ENCODE peak calls at places on chromosome 7, in five cellular contexts. M, V, A, D and E are unnamed samples.

GRCh38 chr7:75639071-75639892 is 99.5 kb downstream of the HIP1 start:
- DNase-seq in M (peak; percentile 91), V (peak; percentile 45), A (peak; percentile 37), D (peak; percentile 85), E (no peak)

GRCh38 chr7:46508541-46508940 is 587.5 kb upstream of the IGFBP3 start:
- DNase-seq in M (no peak), V (no peak), A (no peak), D (no peak), E (no peak)

GRCh38 chr7:543790-544527 is 24.3 kb upstream of the PDGFA start:
- DNase-seq in M (no peak), V (no peak), A (no peak), D (no peak), E (no peak)

GRCh38 chr7:93890464-93891068 is at the start of gene TFPI2:
- DNase-seq in M (peak; percentile 86), V (peak; percentile 49), A (peak; percentile 62), D (peak; percentile 76), E (peak; percentile 84)

GRCh38 chr7:12493407-12493806 is 77.1 kb upstream of the SCIN start:
- DNase-seq in M (peak; percentile 28), V (peak; percentile 43), A (no peak), D (no peak), E (no peak)

GRCh38 chr7:118492466-118492865 is 268.0 kb downstream of the ANKRD7 start:
- DNase-seq in M (no peak), V (peak; percentile 2), A (no peak), D (no peak), E (no peak)

GRCh38 chr7:96739609-96740008 is 30.0 kb upstream of the SEM1 start:
- DNase-seq in M (peak; percentile 71), V (no peak), A (no peak), D (peak; percentile 18), E (no peak)

GRCh38 chr7:25350074-25350473 is 121.8 kb upstream of the NPVF start:
- DNase-seq in M (no peak), V (no peak), A (no peak), D (no peak), E (no peak)

GRCh38 chr7:31466036-31466435 is 47.9 kb upstream of the ITPRID1 start:
- DNase-seq in M (no peak), V (no peak), A (no peak), D (peak; percentile 89), E (no peak)

GRCh38 chr7:149595078-149595477 is 97.5 kb upstream of the ZNF746 start:
- DNase-seq in M (no peak), V (no peak), A (no peak), D (no peak), E (no peak)

GRCh38 chr7:152959610-152960009 is 200.1 kb downstream of the ACTR3B start:
- DNase-seq in M (peak; percentile 76), V (no peak), A (no peak), D (peak; percentile 65), E (no peak)

GRCh38 chr7:19464241-19464640 is 244.6 kb downstream of the POLR1F start:
- DNase-seq in M (no peak), V (no peak), A (no peak), D (no peak), E (no peak)

GRCh38 chr7:24108906-24109376 is 175.0 kb upstream of the NPY start:
- DNase-seq in M (no peak), V (no peak), A (no peak), D (no peak), E (no peak)

GRCh38 chr7:124603066-124603465 is 162.5 kb downstream of the GPR37 start:
- DNase-seq in M (no peak), V (peak; percentile 20), A (no peak), D (no peak), E (no peak)

GRCh38 chr7:140541513-140542192 is 62.3 kb upstream of the MKRN1 start:
- DNase-seq in M (peak; percentile 90), V (peak; percentile 94), A (peak; percentile 26), D (peak; percentile 96), E (peak; percentile 86)

GRCh38 chr7:50358306-50358705 is 53.8 kb downstream of the IKZF1 start:
- DNase-seq in M (no peak), V (no peak), A (no peak), D (no peak), E (no peak)

GRCh38 chr7:124959676-124960075 is 30.1 kb upstream of the POT1 start:
- DNase-seq in M (no peak), V (no peak), A (no peak), D (no peak), E (no peak)

GRCh38 chr7:68770649-68771048 is 827.6 kb upstream of the AUTS2 start:
- DNase-seq in M (no peak), V (no peak), A (peak; percentile 8), D (no peak), E (no peak)

GRCh38 chr7:117873056-117873932 is at the start of gene CTTNBP2:
- DNase-seq in M (peak; percentile 87), V (peak; percentile 64), A (peak; percentile 55), D (peak; percentile 85), E (peak; percentile 69)

GRCh38 chr7:28754027-28754426 is 204.1 kb downstream of the TRIL start:
- DNase-seq in M (no peak), V (peak; percentile 70), A (no peak), D (no peak), E (no peak)

GRCh38 chr7:7861211-7861633 is 107.4 kb upstream of the GLCCI1 start:
- DNase-seq in M (no peak), V (peak; percentile 81), A (peak; percentile 38), D (no peak), E (no peak)

GRCh38 chr7:156440456-156440855 is 200.1 kb upstream of the RNF32 start:
- DNase-seq in M (no peak), V (no peak), A (no peak), D (no peak), E (no peak)

GRCh38 chr7:121510302-121510701 is 114.2 kb upstream of the FAM3C start:
- DNase-seq in M (peak; percentile 79), V (no peak), A (peak; percentile 44), D (no peak), E (no peak)

GRCh38 chr7:27459729-27460048 is 203.0 kb downstream of the HIBADH start:
- DNase-seq in M (no peak), V (peak; percentile 21), A (no peak), D (no peak), E (no peak)

GRCh38 chr7:10022957-10023356 is 950.7 kb upstream of the PHF14 start:
- DNase-seq in M (peak; percentile 74), V (peak; percentile 6), A (peak; percentile 31), D (peak; percentile 72), E (no peak)

GRCh38 chr7:155972651-155973349 is 160.5 kb upstream of the SHH start:
- DNase-seq in M (peak; percentile 28), V (no peak), A (no peak), D (no peak), E (peak; percentile 16)

GRCh38 chr7:35975851-35976454 is 175.1 kb downstream of the SEPTIN7 start:
- DNase-seq in M (peak; percentile 72), V (peak; percentile 85), A (peak; percentile 65), D (peak; percentile 86), E (no peak)

GRCh38 chr7:90595341-90595800 is 750 bp upstream of the CDK14 start:
- DNase-seq in M (peak; percentile 60), V (peak; percentile 25), A (no peak), D (peak; percentile 39), E (no peak)

GRCh38 chr7:151744656-151745055 is 132.3 kb downstream of the PRKAG2 start:
- DNase-seq in M (no peak), V (no peak), A (no peak), D (no peak), E (no peak)

GRCh38 chr7:17171427-17171826 is 127.0 kb upstream of the AHR start:
- DNase-seq in M (no peak), V (no peak), A (no peak), D (no peak), E (no peak)

GRCh38 chr7:17948503-17949238 is 8.4 kb upstream of the SNX13 start:
- DNase-seq in M (no peak), V (peak; percentile 67), A (no peak), D (no peak), E (no peak)

GRCh38 chr7:44121761-44122420 is 1.5 kb downstream of the POLD2 start:
- DNase-seq in M (no peak), V (no peak), A (no peak), D (no peak), E (no peak)

GRCh38 chr7:44120395-44120794 is 3.0 kb downstream of the POLD2 start:
- DNase-seq in M (no peak), V (no peak), A (no peak), D (no peak), E (no peak)

GRCh38 chr7:44122529-44122928 is 819 bp downstream of the POLD2 start:
- DNase-seq in M (no peak), V (no peak), A (no peak), D (no peak), E (no peak)

GRCh38 chr7:44117801-44118429 is 5.4 kb downstream of the POLD2 start:
- DNase-seq in M (no peak), V (no peak), A (no peak), D (no peak), E (no peak)

DNA sequence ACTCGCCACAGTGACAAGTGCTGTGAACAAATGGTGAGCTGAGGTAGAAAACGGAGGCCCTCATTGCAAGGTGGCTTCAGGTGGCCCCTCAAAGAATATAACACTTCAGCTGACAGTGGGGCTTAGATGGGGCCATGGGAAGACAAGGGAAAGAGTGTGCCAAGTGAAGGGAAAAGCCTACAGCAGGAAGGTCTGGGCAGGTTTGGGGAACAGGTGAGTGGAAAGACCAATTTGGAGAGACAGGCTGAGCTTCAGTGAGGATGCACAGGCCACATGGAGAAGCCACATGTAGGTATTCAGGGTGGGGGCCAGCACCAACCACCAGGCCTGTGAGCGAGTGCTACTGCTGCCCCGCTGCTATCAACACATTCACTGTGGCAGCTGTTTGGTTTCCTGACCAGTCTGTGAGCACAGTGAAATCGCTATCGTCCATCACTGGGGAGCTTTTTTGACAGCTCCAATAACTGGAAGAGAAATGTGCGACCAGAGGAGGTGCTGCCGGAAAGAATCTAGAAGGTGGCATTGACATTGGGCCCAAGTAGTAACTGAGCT is 3.4 kb downstream of the POLD2 start:
- DNase-seq in M (no peak), V (no peak), A (no peak), D (no peak), E (no peak)
- H3K4me1 ChIP-seq in M (no peaks in the 10 kb centered on the region), V (peaks cover 4% of the 10 kb centered on the region), A (peaks cover 8% of the 10 kb centered on the region), D (peaks cover 15% of the 10 kb centered on the region), E (peaks cover 6% of the 10 kb centered on the region)

GRCh38 chr7:33220231-33220630 is 90.9 kb downstream of the BBS9 start:
- DNase-seq in M (no peak), V (no peak), A (no peak), D (no peak), E (no peak)
- H3K27ac ChIP-seq in M (no peak overlapping the region), V (no peak overlapping the region), A (no peak overlapping the region), D (no peak overlapping the region), E (no peak overlapping the region)

GRCh38 chr7:158816271-158816670 is 13.0 kb downstream of the ESYT2 start:
- DNase-seq in M (peak; percentile 45), V (no peak), A (no peak), D (no peak), E (no peak)
- H3K4me1 ChIP-seq in M (peaks cover 5% of the 10 kb centered on the region), V (peaks cover 20% of the 10 kb centered on the region), A (peaks cover 20% of the 10 kb centered on the region), D (peaks cover 40% of the 10 kb centered on the region), E (peaks cover 57% of the 10 kb centered on the region)

DNA sequence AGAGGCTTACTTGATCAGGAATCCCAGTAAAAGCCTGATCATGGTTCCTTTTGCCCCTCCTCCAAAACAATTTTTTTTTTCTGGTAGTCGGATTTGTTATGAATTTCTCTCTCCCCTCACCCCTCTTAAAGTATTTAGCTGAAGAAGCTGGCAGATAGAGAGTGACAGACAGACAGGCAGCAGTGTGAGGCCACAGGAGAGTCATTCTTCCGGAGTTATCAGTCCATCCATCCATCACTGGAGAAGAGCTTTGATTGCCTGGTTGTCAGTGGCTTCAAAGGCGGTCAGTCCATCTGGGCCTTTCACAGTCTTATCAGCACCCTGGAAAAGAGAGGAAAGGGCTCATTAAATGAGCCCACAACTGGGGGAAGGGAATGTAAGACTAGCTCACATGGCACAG is 47.5 kb downstream of the MTPN start:
- DNase-seq in M (no peak), V (no peak), A (no peak), D (no peak), E (no peak)
- H3K27ac ChIP-seq in M (peak overlapping the region; percentile 25), V (no peak overlapping the region), A (no peak overlapping the region), D (no peak overlapping the region), E (no peak overlapping the region)